ENCODE peak calls at places on chromosomes 5 and 9, in seven cellular contexts. One of them, this sample, is unnamed.

GRCh38 chr5:152443935-152444334 is 38.9 kb upstream of the NMUR2 start:
- DNase-seq in small intestine: no peak
- DNase-seq in HL-60: no peak
- DNase-seq in GM06990: no peak
- DNase-seq in HFF-Myc: no peak
- DNase-seq in foreskin fibroblast: no peak
- DNase-seq in kidney: no peak
- DNase-seq in this sample: no peak

GRCh38 chr9:111828193-111828592 is 33.5 kb upstream of the SHOC1 start:
- DNase-seq in small intestine: no peak
- DNase-seq in HFF-Myc: no peak
- DNase-seq in kidney: no peak
- DNase-seq in GM06990: no peak
- DNase-seq in foreskin fibroblast: no peak
- DNase-seq in HL-60: peak; percentile 5
- DNase-seq in this sample: no peak

GRCh38 chr5:173663810-173664526 is 47.5 kb upstream of the BOD1 start:
- DNase-seq in GM06990: no peak
- DNase-seq in HFF-Myc: no peak
- DNase-seq in foreskin fibroblast: no peak
- DNase-seq in kidney: no peak
- DNase-seq in HL-60: peak; percentile 89
- DNase-seq in small intestine: no peak
- DNase-seq in this sample: no peak

GRCh38 chr9:85978496-85978895 is 37.5 kb downstream of the NAA35 start:
- DNase-seq in kidney: no peak
- DNase-seq in HL-60: no peak
- DNase-seq in small intestine: no peak
- DNase-seq in HFF-Myc: no peak
- DNase-seq in foreskin fibroblast: no peak
- DNase-seq in GM06990: no peak
- DNase-seq in this sample: no peak

GRCh38 chr9:89002987-89003386 is 11.7 kb downstream of the S1PR3 start:
- DNase-seq in HL-60: no peak
- DNase-seq in kidney: no peak
- DNase-seq in foreskin fibroblast: no peak
- DNase-seq in small intestine: no peak
- DNase-seq in HFF-Myc: no peak
- DNase-seq in GM06990: no peak
- DNase-seq in this sample: no peak

GRCh38 chr5:57778528-57779175 is 296.0 kb upstream of the ACTBL2 start:
- DNase-seq in kidney: no peak
- DNase-seq in GM06990: no peak
- DNase-seq in HL-60: no peak
- DNase-seq in HFF-Myc: no peak
- DNase-seq in foreskin fibroblast: no peak
- DNase-seq in small intestine: peak; percentile 3
- DNase-seq in this sample: peak; percentile 10

GRCh38 chr9:112520646-112521045 is 34.0 kb downstream of the KIAA1958 start:
- DNase-seq in foreskin fibroblast: no peak
- DNase-seq in HFF-Myc: no peak
- DNase-seq in GM06990: no peak
- DNase-seq in small intestine: no peak
- DNase-seq in kidney: no peak
- DNase-seq in HL-60: no peak
- DNase-seq in this sample: no peak

GRCh38 chr9:111102793-111103474 is 64.7 kb upstream of the LPAR1 start:
- DNase-seq in small intestine: no peak
- DNase-seq in HL-60: no peak
- DNase-seq in GM06990: no peak
- DNase-seq in HFF-Myc: no peak
- DNase-seq in foreskin fibroblast: no peak
- DNase-seq in kidney: no peak
- DNase-seq in this sample: no peak

GRCh38 chr5:19125956-19126713 is 861.9 kb downstream of the CDH18 start:
- DNase-seq in small intestine: no peak
- DNase-seq in GM06990: no peak
- DNase-seq in foreskin fibroblast: no peak
- DNase-seq in kidney: no peak
- DNase-seq in HL-60: no peak
- DNase-seq in HFF-Myc: no peak
- DNase-seq in this sample: no peak

GRCh38 chr5:91288117-91288516 is 95.0 kb downstream of the ARRDC3 start:
- DNase-seq in foreskin fibroblast: no peak
- DNase-seq in GM06990: no peak
- DNase-seq in HFF-Myc: peak; percentile 33
- DNase-seq in kidney: no peak
- DNase-seq in HL-60: no peak
- DNase-seq in small intestine: no peak
- DNase-seq in this sample: no peak

GRCh38 chr9:96062051-96062450 is 186.6 kb downstream of the ERCC6L2 start:
- DNase-seq in foreskin fibroblast: no peak
- DNase-seq in small intestine: no peak
- DNase-seq in kidney: no peak
- DNase-seq in GM06990: no peak
- DNase-seq in HL-60: peak; percentile 57
- DNase-seq in HFF-Myc: no peak
- DNase-seq in this sample: no peak

GRCh38 chr5:143208781-143209510 is 194.5 kb downstream of the NR3C1 start:
- DNase-seq in GM06990: no peak
- DNase-seq in kidney: no peak
- DNase-seq in small intestine: no peak
- DNase-seq in HL-60: no peak
- DNase-seq in foreskin fibroblast: no peak
- DNase-seq in HFF-Myc: no peak
- DNase-seq in this sample: peak; percentile 16

GRCh38 chr9:93304574-93305496 is 120.9 kb downstream of the WNK2 start:
- DNase-seq in HL-60: peak; percentile 38
- DNase-seq in HFF-Myc: peak; percentile 7
- DNase-seq in GM06990: no peak
- DNase-seq in foreskin fibroblast: peak; percentile 32
- DNase-seq in kidney: peak; percentile 81
- DNase-seq in small intestine: peak; percentile 43
- DNase-seq in this sample: no peak

GRCh38 chr5:133294380-133294779 is 242.6 kb downstream of the HSPA4 start:
- DNase-seq in small intestine: peak; percentile 19
- DNase-seq in foreskin fibroblast: no peak
- DNase-seq in GM06990: no peak
- DNase-seq in kidney: no peak
- DNase-seq in HL-60: no peak
- DNase-seq in HFF-Myc: no peak
- DNase-seq in this sample: no peak

GRCh38 chr9:34520505-34521385 is 2.0 kb downstream of the ENHO start:
- DNase-seq in kidney: no peak
- DNase-seq in GM06990: no peak
- DNase-seq in HL-60: no peak
- DNase-seq in foreskin fibroblast: no peak
- DNase-seq in HFF-Myc: no peak
- DNase-seq in small intestine: no peak
- DNase-seq in this sample: no peak

GRCh38 chr9:128635266-128636023 is 21.2 kb downstream of the DYNC2I2 start:
- DNase-seq in small intestine: peak; percentile 97
- DNase-seq in HFF-Myc: peak; percentile 92
- DNase-seq in kidney: peak; percentile 98
- DNase-seq in HL-60: no peak
- DNase-seq in foreskin fibroblast: peak; percentile 96
- DNase-seq in GM06990: no peak
- DNase-seq in this sample: peak; percentile 70

GRCh38 chr9:4983541-4984165 is 1.4 kb upstream of the JAK2 start:
- DNase-seq in small intestine: no peak
- DNase-seq in foreskin fibroblast: no peak
- DNase-seq in HL-60: peak; percentile 20
- DNase-seq in GM06990: no peak
- DNase-seq in kidney: no peak
- DNase-seq in HFF-Myc: no peak
- DNase-seq in this sample: no peak

GRCh38 chr5:5497132-5497748 is 74.8 kb downstream of the ICE1 start:
- DNase-seq in kidney: peak; percentile 76
- DNase-seq in GM06990: no peak
- DNase-seq in HL-60: peak; percentile 39
- DNase-seq in small intestine: peak; percentile 29
- DNase-seq in HFF-Myc: peak; percentile 14
- DNase-seq in foreskin fibroblast: peak; percentile 58
- DNase-seq in this sample: no peak

GRCh38 chr9:109733690-109734089 is 46.3 kb upstream of the PALM2AKAP2 start:
- DNase-seq in GM06990: no peak
- DNase-seq in HL-60: peak; percentile 47
- DNase-seq in small intestine: peak; percentile 35
- DNase-seq in kidney: no peak
- DNase-seq in foreskin fibroblast: peak; percentile 36
- DNase-seq in HFF-Myc: no peak
- DNase-seq in this sample: no peak

GRCh38 chr5:96758621-96759020 is 49.1 kb downstream of the ERAP1 start:
- DNase-seq in kidney: no peak
- DNase-seq in GM06990: no peak
- DNase-seq in small intestine: no peak
- DNase-seq in HFF-Myc: no peak
- DNase-seq in HL-60: no peak
- DNase-seq in foreskin fibroblast: peak; percentile 25
- DNase-seq in this sample: no peak

GRCh38 chr5:2910401-2911175 is 159.1 kb upstream of the IRX2 start:
- DNase-seq in HFF-Myc: no peak
- DNase-seq in HL-60: no peak
- DNase-seq in small intestine: no peak
- DNase-seq in GM06990: no peak
- DNase-seq in foreskin fibroblast: no peak
- DNase-seq in kidney: no peak
- DNase-seq in this sample: no peak

GRCh38 chr5:75844301-75844700 is 127.1 kb upstream of the POC5 start:
- DNase-seq in foreskin fibroblast: no peak
- DNase-seq in HFF-Myc: no peak
- DNase-seq in small intestine: no peak
- DNase-seq in GM06990: no peak
- DNase-seq in kidney: no peak
- DNase-seq in HL-60: no peak
- DNase-seq in this sample: no peak

GRCh38 chr5:80238078-80238477 is 17.8 kb downstream of the SERINC5 start:
- DNase-seq in kidney: no peak
- DNase-seq in foreskin fibroblast: no peak
- DNase-seq in HL-60: no peak
- DNase-seq in GM06990: no peak
- DNase-seq in small intestine: no peak
- DNase-seq in HFF-Myc: no peak
- DNase-seq in this sample: no peak

GRCh38 chr9:81080185-81080584 is 609.2 kb downstream of the TLE1 start:
- DNase-seq in GM06990: no peak
- DNase-seq in small intestine: no peak
- DNase-seq in kidney: no peak
- DNase-seq in HFF-Myc: no peak
- DNase-seq in HL-60: no peak
- DNase-seq in foreskin fibroblast: no peak
- DNase-seq in this sample: no peak

GRCh38 chr9:114096041-114096511 is 3.0 kb downstream of the KIF12 start:
- DNase-seq in kidney: no peak
- DNase-seq in foreskin fibroblast: no peak
- DNase-seq in HFF-Myc: no peak
- DNase-seq in small intestine: no peak
- DNase-seq in GM06990: no peak
- DNase-seq in HL-60: no peak
- DNase-seq in this sample: no peak

GRCh38 chr9:114096866-114097612 is 2.1 kb downstream of the KIF12 start:
- DNase-seq in HFF-Myc: no peak
- DNase-seq in HL-60: no peak
- DNase-seq in small intestine: no peak
- DNase-seq in GM06990: no peak
- DNase-seq in foreskin fibroblast: no peak
- DNase-seq in kidney: no peak
- DNase-seq in this sample: no peak

GRCh38 chr9:114098660-114099522 is at the start of gene KIF12:
- DNase-seq in foreskin fibroblast: no peak
- DNase-seq in HL-60: no peak
- DNase-seq in small intestine: peak; percentile 86
- DNase-seq in kidney: peak; percentile 95
- DNase-seq in HFF-Myc: no peak
- DNase-seq in GM06990: no peak
- DNase-seq in this sample: no peak

GRCh38 chr9:114098021-114098659 is 952 bp downstream of the KIF12 start:
- DNase-seq in small intestine: peak; percentile 80
- DNase-seq in HFF-Myc: no peak
- DNase-seq in HL-60: no peak
- DNase-seq in kidney: peak; percentile 92
- DNase-seq in GM06990: no peak
- DNase-seq in foreskin fibroblast: no peak
- DNase-seq in this sample: no peak

GRCh38 chr9:114097613-114098020 is 1.5 kb downstream of the KIF12 start:
- DNase-seq in GM06990: no peak
- DNase-seq in small intestine: peak; percentile 62
- DNase-seq in HFF-Myc: no peak
- DNase-seq in kidney: no peak
- DNase-seq in HL-60: no peak
- DNase-seq in foreskin fibroblast: no peak
- DNase-seq in this sample: no peak
- H3K4me3 ChIP-seq in GM06990: no peak overlapping the region
- H3K4me3 ChIP-seq in small intestine: no peak overlapping the region
- H3K4me3 ChIP-seq in HFF-Myc: peak overlapping the region; percentile 30
- H3K4me3 ChIP-seq in kidney: peak overlapping the region; percentile 65
- H3K4me3 ChIP-seq in HL-60: peak overlapping the region; percentile 50
- H3K4me3 ChIP-seq in foreskin fibroblast: peak overlapping the region; percentile 35
- H3K4me3 ChIP-seq in this sample: peak overlapping the region; percentile 37

GRCh38 chr5:150022681-150023080 is 22.1 kb downstream of the HMGXB3 start:
- DNase-seq in kidney: no peak
- DNase-seq in GM06990: no peak
- DNase-seq in HFF-Myc: no peak
- DNase-seq in small intestine: no peak
- DNase-seq in HL-60: no peak
- DNase-seq in foreskin fibroblast: no peak
- DNase-seq in this sample: no peak
- H3K4me3 ChIP-seq in kidney: no peak overlapping the region
- H3K4me3 ChIP-seq in GM06990: no peak overlapping the region
- H3K4me3 ChIP-seq in HFF-Myc: no peak overlapping the region
- H3K4me3 ChIP-seq in small intestine: no peak overlapping the region
- H3K4me3 ChIP-seq in HL-60: no peak overlapping the region
- H3K4me3 ChIP-seq in foreskin fibroblast: no peak overlapping the region
- H3K4me3 ChIP-seq in this sample: no peak overlapping the region

GRCh38 chr9:16445141-16445920 is 425.1 kb downstream of the BNC2 start:
- DNase-seq in GM06990: no peak
- DNase-seq in small intestine: no peak
- DNase-seq in HFF-Myc: no peak
- DNase-seq in kidney: no peak
- DNase-seq in HL-60: no peak
- DNase-seq in foreskin fibroblast: peak; percentile 24
- DNase-seq in this sample: no peak

DNA sequence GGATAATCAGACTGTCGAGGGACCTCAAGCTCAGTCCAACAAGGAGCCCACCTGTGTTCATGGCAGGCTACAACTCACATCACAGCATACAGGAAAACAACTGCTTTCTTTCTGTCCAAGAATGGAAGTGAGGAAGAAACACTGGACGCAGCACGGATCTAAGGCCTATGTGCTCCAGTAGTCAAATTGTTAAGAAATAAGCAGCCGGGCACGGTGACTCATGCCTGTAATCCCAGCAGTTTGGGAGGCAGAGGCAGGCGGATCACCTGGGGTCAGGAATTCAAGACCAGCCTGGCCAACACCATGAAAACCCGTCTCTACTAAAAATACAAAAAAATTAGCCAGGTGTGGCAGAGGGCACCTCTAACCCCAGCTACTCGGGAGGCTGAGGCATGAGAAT is 427.8 kb downstream of the BNC2 start:
- DNase-seq in small intestine: no peak
- DNase-seq in HFF-Myc: no peak
- DNase-seq in GM06990: no peak
- DNase-seq in foreskin fibroblast: no peak
- DNase-seq in kidney: peak; percentile 80
- DNase-seq in HL-60: no peak
- DNase-seq in this sample: no peak
- H3K4me3 ChIP-seq in small intestine: no peak overlapping the region
- H3K4me3 ChIP-seq in HFF-Myc: no peak overlapping the region
- H3K4me3 ChIP-seq in GM06990: no peak overlapping the region
- H3K4me3 ChIP-seq in foreskin fibroblast: no peak overlapping the region
- H3K4me3 ChIP-seq in kidney: no peak overlapping the region
- H3K4me3 ChIP-seq in HL-60: no peak overlapping the region
- H3K4me3 ChIP-seq in this sample: no peak overlapping the region

GRCh38 chr5:78691073-78691960 is 42.7 kb upstream of the LHFPL2 start:
- DNase-seq in HFF-Myc: no peak
- DNase-seq in HL-60: peak; percentile 4
- DNase-seq in foreskin fibroblast: no peak
- DNase-seq in small intestine: peak; percentile 29
- DNase-seq in GM06990: no peak
- DNase-seq in kidney: no peak
- DNase-seq in this sample: no peak
- H3K4me3 ChIP-seq in HFF-Myc: no peak overlapping the region
- H3K4me3 ChIP-seq in HL-60: no peak overlapping the region
- H3K4me3 ChIP-seq in foreskin fibroblast: no peak overlapping the region
- H3K4me3 ChIP-seq in small intestine: no peak overlapping the region
- H3K4me3 ChIP-seq in GM06990: no peak overlapping the region
- H3K4me3 ChIP-seq in kidney: no peak overlapping the region
- H3K4me3 ChIP-seq in this sample: no peak overlapping the region

This sample was measured in AG04449.